ENCODE peak calls at places on chromosomes 2 and 18, in eight cellular contexts. I is lower lobe of right lung, P is sigmoid colon, U is mesenchymal stem cell, Q is PC-9, C is neural progenitor cell, G is adrenal gland, L is uterus. T is an unnamed sample.
A peak's percentile ranks its signal among the peaks of the same experiment; 100 is the strongest.

GRCh38 chr2:212119591-212119990 is 419.0 kb downstream of the ERBB4 start:
- DNase-seq in G (no peak), U (no peak), L (no peak), Q (no peak), I (no peak), P (no peak), C (no peak), T (no peak)

GRCh38 chr2:17518212-17519154 is at the start of gene RAD51AP2:
- DNase-seq in G (peak; percentile 93), I (peak; percentile 78), C (peak; percentile 95), L (peak; percentile 91), Q (peak; percentile 63), P (peak; percentile 95), U (peak; percentile 90), T (peak; percentile 93)

GRCh38 chr2:33107690-33108482 is 161.1 kb downstream of the LTBP1 start:
- DNase-seq in L (no peak), Q (no peak), P (no peak), U (peak; percentile 68), C (no peak), I (no peak), G (no peak), T (no peak)

GRCh38 chr2:207991944-207992343 is 33.4 kb downstream of the PLEKHM3 start:
- DNase-seq in L (no peak), U (no peak), I (no peak), P (no peak), C (no peak), Q (no peak), G (no peak), T (no peak)

GRCh38 chr18:9653390-9653789 is 39.0 kb upstream of the PPP4R1 start:
- DNase-seq in P (peak; percentile 73), Q (no peak), G (peak; percentile 20), I (no peak), U (peak; percentile 19), L (no peak), C (no peak), T (no peak)

GRCh38 chr2:14601070-14601770 is 31.3 kb upstream of the LRATD1 start:
- DNase-seq in P (no peak), U (no peak), G (no peak), I (no peak), L (no peak), C (no peak), Q (no peak), T (no peak)

GRCh38 chr2:162297925-162298552 is 20.4 kb downstream of the IFIH1 start:
- DNase-seq in C (peak; percentile 81), Q (peak; percentile 37), P (peak; percentile 70), L (peak; percentile 40), U (peak; percentile 81), I (no peak), G (peak; percentile 73), T (no peak)

GRCh38 chr18:48402953-48403352 is 6.2 kb downstream of the ZBTB7C start:
- DNase-seq in Q (no peak), G (no peak), L (no peak), U (peak; percentile 68), C (no peak), P (no peak), I (no peak), T (no peak)

GRCh38 chr2:138476940-138477339 is 24.6 kb upstream of the SPOPL start:
- DNase-seq in I (no peak), U (no peak), P (no peak), Q (no peak), L (no peak), C (no peak), G (no peak), T (no peak)

GRCh38 chr2:232147440-232148077 is 186.0 kb downstream of the DIS3L2 start:
- DNase-seq in G (no peak), C (no peak), I (no peak), P (no peak), Q (no peak), L (no peak), U (no peak), T (no peak)

GRCh38 chr2:47033102-47033880 is 117.7 kb upstream of the MCFD2 start:
- DNase-seq in P (no peak), I (no peak), G (no peak), Q (peak; percentile 59), C (peak; percentile 25), U (peak; percentile 61), L (no peak), T (no peak)

GRCh38 chr2:47226124-47227040 is 71.3 kb upstream of the STPG4 start:
- DNase-seq in L (no peak), G (no peak), Q (no peak), U (peak; percentile 83), I (no peak), C (no peak), P (no peak), T (no peak)

GRCh38 chr2:189751080-189751658 is 11.4 kb downstream of the OSGEPL1 start:
- DNase-seq in U (peak; percentile 46), I (no peak), G (peak; percentile 22), L (no peak), P (no peak), C (peak; percentile 56), Q (no peak), T (no peak)

GRCh38 chr2:121501070-121501469 is 29.6 kb upstream of the RNU4ATAC start:
- DNase-seq in I (no peak), L (no peak), U (peak; percentile 14), G (no peak), C (no peak), Q (no peak), P (no peak), T (no peak)

GRCh38 chr18:33532978-33533377 is 45.0 kb upstream of the ASXL3 start:
- DNase-seq in C (no peak), Q (no peak), I (no peak), G (no peak), L (no peak), P (no peak), U (no peak), T (no peak)

GRCh38 chr2:174233771-174234275 is 14.5 kb downstream of the OLA1 start:
- DNase-seq in L (no peak), Q (no peak), U (no peak), I (no peak), G (no peak), C (no peak), P (no peak), T (no peak)

GRCh38 chr2:220114443-220114842 is 487.0 kb downstream of the SLC4A3 start:
- DNase-seq in U (no peak), P (no peak), C (no peak), I (no peak), L (no peak), Q (no peak), G (no peak), T (no peak)

GRCh38 chr2:39017314-39017713 is 103.5 kb downstream of the SOS1 start:
- DNase-seq in I (no peak), U (no peak), C (no peak), Q (no peak), P (no peak), G (no peak), L (no peak), T (no peak)

GRCh38 chr2:19837235-19837766 is 64.5 kb downstream of the TTC32 start:
- DNase-seq in C (no peak), G (no peak), U (no peak), L (no peak), Q (no peak), P (no peak), I (no peak), T (no peak)

GRCh38 chr2:106193491-106193976 is 567 bp downstream of the UXS1 start:
- DNase-seq in C (peak; percentile 78), U (no peak), P (no peak), L (peak; percentile 25), I (peak; percentile 65), Q (no peak), G (peak; percentile 26), T (peak; percentile 35)

DNA sequence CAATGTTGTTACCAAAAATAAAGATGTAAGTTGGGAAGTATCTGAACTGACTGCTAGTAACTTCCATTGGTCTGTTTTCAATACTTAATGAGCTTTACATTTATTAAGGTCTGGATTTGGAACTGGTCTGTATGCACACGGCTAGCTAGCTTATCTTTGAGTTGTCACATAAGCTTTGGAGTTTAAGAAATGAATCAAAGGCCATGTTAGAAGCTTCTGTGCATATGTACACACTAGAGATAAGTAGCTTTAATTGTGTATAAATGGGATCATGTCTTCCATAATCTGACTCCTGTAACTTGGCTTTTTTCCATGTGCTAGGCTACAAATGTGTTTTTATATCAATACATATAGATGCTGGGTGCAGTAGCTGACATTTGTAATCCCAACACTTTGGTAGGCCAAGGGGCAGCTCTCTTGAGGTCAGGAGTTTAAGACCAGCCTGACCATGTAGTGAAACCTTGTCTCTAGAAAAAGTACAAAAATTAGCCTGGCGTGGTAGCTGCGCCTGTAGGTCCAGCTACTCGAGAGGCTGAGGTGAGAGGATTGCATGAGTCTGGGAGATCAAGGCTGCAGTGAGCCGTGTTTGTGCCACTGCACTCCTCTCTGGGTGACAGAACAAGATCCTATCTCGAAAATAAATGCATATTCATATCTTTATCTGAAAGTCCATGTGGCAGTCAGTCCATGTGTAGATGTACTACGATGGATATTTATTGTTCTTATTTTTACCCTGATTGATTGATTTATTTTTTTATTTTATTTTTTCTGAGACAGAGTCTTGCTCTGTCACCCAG is 27.2 kb downstream of the ATIC start:
- DNase-seq in C (no peak), G (no peak), U (no peak), I (no peak), Q (no peak), L (no peak), P (no peak), T (no peak)
- H3K36me3 ChIP-seq in C (peaks cover 18% of the 10 kb centered on the region), G (no peaks in the 10 kb centered on the region), U (peaks cover 13% of the 10 kb centered on the region), I (peaks cover 87% of the 10 kb centered on the region), Q (peaks cover 77% of the 10 kb centered on the region), L (no peaks in the 10 kb centered on the region), P (peaks cover 87% of the 10 kb centered on the region), T (peaks cover 5% of the 10 kb centered on the region)

DNA sequence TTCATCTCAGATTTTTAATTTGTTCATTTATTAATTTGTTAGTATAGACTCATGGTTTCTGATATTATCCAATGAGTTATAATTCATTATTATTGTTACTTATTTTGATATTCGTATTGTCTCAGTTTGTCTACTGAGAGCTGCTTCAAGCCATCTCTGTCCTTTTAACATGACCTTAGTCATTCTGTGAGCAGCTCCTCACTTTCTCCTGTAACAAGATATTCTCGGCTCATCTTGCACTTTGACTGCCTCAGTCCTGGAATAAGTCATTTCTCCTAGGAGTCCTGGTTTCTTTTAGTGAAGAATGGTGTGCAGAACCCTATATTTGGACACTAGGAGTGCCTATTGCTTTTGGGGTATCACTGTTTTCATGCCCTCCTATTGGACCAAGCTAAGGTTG is 13.2 kb downstream of the ASB1 start:
- DNase-seq in C (no peak), U (no peak), P (no peak), Q (no peak), G (no peak), I (no peak), L (no peak), T (no peak)
- H3K27ac ChIP-seq in C (no peak overlapping the region), U (no peak overlapping the region), P (no peak overlapping the region), Q (peak overlapping the region; percentile 81), G (no peak overlapping the region), I (no peak overlapping the region), L (peak overlapping the region; percentile 34), T (peak overlapping the region; percentile 5)

DNA sequence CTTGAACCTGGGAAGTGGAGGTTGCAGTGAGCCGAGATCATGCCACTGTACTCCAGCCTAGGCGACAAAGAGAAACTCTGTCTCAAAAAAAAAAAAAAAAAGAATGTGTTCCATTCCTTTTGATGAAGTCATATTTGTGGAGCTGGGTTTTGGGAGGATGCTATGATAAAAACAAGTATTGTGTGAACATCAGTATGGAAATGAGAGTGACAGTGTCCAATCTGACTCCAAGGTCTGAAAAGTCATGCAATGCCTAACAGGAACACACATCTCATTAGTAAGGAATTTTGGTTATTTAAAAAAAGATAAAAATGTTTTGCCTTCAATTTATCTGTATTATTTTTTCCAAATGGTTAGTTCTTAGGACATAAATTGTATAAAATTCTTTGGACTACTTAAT is 11.8 kb downstream of the GCFC2 start:
- DNase-seq in I (no peak), G (no peak), P (no peak), L (no peak), U (peak; percentile 11), C (no peak), Q (no peak), T (no peak)
- H3K36me3 ChIP-seq in I (peaks cover 82% of the 10 kb centered on the region), G (no peaks in the 10 kb centered on the region), P (peaks cover 95% of the 10 kb centered on the region), L (no peaks in the 10 kb centered on the region), U (no peaks in the 10 kb centered on the region), C (peaks cover 48% of the 10 kb centered on the region), Q (peaks cover 25% of the 10 kb centered on the region), T (peaks cover 3% of the 10 kb centered on the region)

GRCh38 chr2:118114863-118115262 is 26.6 kb downstream of the INSIG2 start:
- DNase-seq in L (no peak), C (no peak), Q (peak; percentile 33), I (no peak), U (no peak), P (no peak), G (no peak), T (no peak)
- H3K27ac ChIP-seq in L (no peak overlapping the region), C (no peak overlapping the region), Q (peak overlapping the region; percentile 99), I (no peak overlapping the region), U (no peak overlapping the region), P (no peak overlapping the region), G (no peak overlapping the region), T (no peak overlapping the region)

T was measured in psoas muscle.